ENCODE peak calls at places on chromosome 16, in eight cellular contexts. Q, V, A, T, O, P, H and D are unnamed samples.

GRCh38 chr16:4548124-4548523 is 8.0 kb upstream of the C16orf96 start:
- DNase-seq in Q (no peak), V (no peak), A (no peak), T (no peak), O (no peak), P (no peak), H (no peak), D (no peak)

GRCh38 chr16:3285131-3285530 is 1.8 kb downstream of the ZNF263 start:
- DNase-seq in Q (no peak), V (no peak), A (no peak), T (no peak), O (no peak), P (no peak), H (no peak), D (no peak)

GRCh38 chr16:29306953-29307597 is 99.4 kb downstream of the NPIPB11 start:
- DNase-seq in Q (no peak), V (no peak), A (no peak), T (no peak), O (no peak), P (no peak), H (no peak), D (no peak)

GRCh38 chr16:4123617-4124300 is 7.5 kb upstream of the ADCY9 start:
- DNase-seq in Q (peak), V (no peak), A (no peak), T (no peak), O (no peak), P (no peak), H (no peak), D (no peak)

GRCh38 chr16:84042879-84043485 is 387 bp upstream of the SLC38A8 start:
- DNase-seq in Q (no peak), V (no peak), A (peak), T (no peak), O (no peak), P (no peak), H (no peak), D (peak)

GRCh38 chr16:13540771-13541170 is 379.2 kb upstream of the ERCC4 start:
- DNase-seq in Q (no peak), V (no peak), A (no peak), T (no peak), O (no peak), P (no peak), H (no peak), D (no peak)

GRCh38 chr16:59210955-59211541 is 476.9 kb upstream of the GOT2 start:
- DNase-seq in Q (no peak), V (no peak), A (no peak), T (no peak), O (no peak), P (no peak), H (peak), D (no peak)

GRCh38 chr16:2016407-2016922 is 3.1 kb upstream of the NPW start:
- DNase-seq in Q (no peak), V (no peak), A (no peak), T (no peak), O (peak), P (no peak), H (no peak), D (no peak)

GRCh38 chr16:21219551-21219950 is 8.2 kb upstream of the ZP2 start:
- DNase-seq in Q (no peak), V (no peak), A (no peak), T (no peak), O (no peak), P (no peak), H (no peak), D (no peak)

GRCh38 chr16:79267781-79268180 is 332.8 kb downstream of the MAF start:
- DNase-seq in Q (no peak), V (no peak), A (no peak), T (no peak), O (no peak), P (no peak), H (no peak), D (no peak)

GRCh38 chr16:14003119-14003570 is 68.0 kb upstream of the MRTFB start:
- DNase-seq in Q (peak), V (no peak), A (no peak), T (no peak), O (peak), P (peak), H (peak), D (no peak)

GRCh38 chr16:6726621-6727020 is 606.0 kb upstream of the RBFOX1 start:
- DNase-seq in Q (no peak), V (no peak), A (no peak), T (no peak), O (no peak), P (no peak), H (no peak), D (no peak)

GRCh38 chr16:12675852-12676251 is 127.8 kb downstream of the CPPED1 start:
- DNase-seq in Q (peak), V (no peak), A (no peak), T (no peak), O (no peak), P (no peak), H (no peak), D (no peak)

GRCh38 chr16:78504391-78504945 is 405.0 kb downstream of the WWOX start:
- DNase-seq in Q (no peak), V (no peak), A (no peak), T (no peak), O (no peak), P (peak), H (peak), D (no peak)

GRCh38 chr16:3767333-3767977 is 50.1 kb upstream of the TRAP1 start:
- DNase-seq in Q (no peak), V (no peak), A (no peak), T (no peak), O (no peak), P (no peak), H (no peak), D (no peak)

GRCh38 chr16:72474511-72475123 is 302.7 kb upstream of the PMFBP1 start:
- DNase-seq in Q (peak), V (no peak), A (no peak), T (no peak), O (no peak), P (no peak), H (no peak), D (no peak)

GRCh38 chr16:12462690-12463646 is 340.7 kb downstream of the CPPED1 start:
- DNase-seq in Q (peak), V (no peak), A (no peak), T (no peak), O (no peak), P (no peak), H (no peak), D (no peak)

GRCh38 chr16:86580798-86581185 is 2.4 kb downstream of the FOXL1 start:
- DNase-seq in Q (no peak), V (no peak), A (no peak), T (no peak), O (no peak), P (no peak), H (no peak), D (no peak)

GRCh38 chr16:4696905-4697866 is 3.8 kb downstream of the NUDT16L1 start:
- DNase-seq in Q (no peak), V (no peak), A (no peak), T (no peak), O (no peak), P (no peak), H (no peak), D (no peak)

GRCh38 chr16:52069866-52070265 is 477.1 kb downstream of the TOX3 start:
- DNase-seq in Q (peak), V (no peak), A (peak), T (no peak), O (no peak), P (no peak), H (no peak), D (no peak)

GRCh38 chr16:53054670-53055485 is at the start of gene CHD9:
- DNase-seq in Q (peak), V (peak), A (peak), T (peak), O (peak), P (peak), H (peak), D (peak)

GRCh38 chr16:20952144-20952797 is 51.7 kb downstream of the LYRM1 start:
- DNase-seq in Q (no peak), V (no peak), A (no peak), T (no peak), O (no peak), P (no peak), H (no peak), D (no peak)

GRCh38 chr16:83964684-83965443 is 3.2 kb upstream of the NECAB2 start:
- DNase-seq in Q (no peak), V (no peak), A (no peak), T (no peak), O (no peak), P (no peak), H (no peak), D (no peak)

GRCh38 chr16:67987460-67988160 is 7.3 kb upstream of the DPEP3 start:
- DNase-seq in Q (no peak), V (no peak), A (no peak), T (no peak), O (no peak), P (no peak), H (no peak), D (no peak)